ENCODE peak calls at places on chromosomes 12 and 14, in five cellular contexts. O is epithelial cell of proximal tubule, U is BE2C, T is cardiac fibroblast, G is GM23338. I is an unnamed sample.
A peak's percentile ranks its signal among the peaks of the same experiment; 100 is the strongest.

GRCh38 chr14:95265106-95266094 is 54.3 kb downstream of the CLMN start:
- DNase-seq in O (peak; percentile 100), U (peak; percentile 24), T (peak; percentile 99), G (no peak), I (peak; percentile 97)

GRCh38 chr12:49335118-49335954 is 1.7 kb downstream of the C1QL4 start:
- DNase-seq in O (no peak), U (no peak), T (no peak), G (no peak), I (no peak)

GRCh38 chr14:87149583-87150354 is 843.2 kb downstream of the GALC start:
- DNase-seq in O (no peak), U (no peak), T (no peak), G (peak; percentile 97), I (peak; percentile 1)

GRCh38 chr14:56108057-56108456 is 10.2 kb upstream of the PELI2 start:
- DNase-seq in O (no peak), U (no peak), T (no peak), G (no peak), I (no peak)

GRCh38 chr12:95385246-95385645 is 88.7 kb upstream of the METAP2 start:
- DNase-seq in O (no peak), U (no peak), T (peak; percentile 63), G (peak; percentile 12), I (peak; percentile 60)

GRCh38 chr12:12158858-12159257 is 88.1 kb downstream of the BCL2L14 start:
- DNase-seq in O (no peak), U (no peak), T (no peak), G (no peak), I (peak; percentile 61)

GRCh38 chr14:91331761-91332447 is 85.7 kb downstream of the CCDC88C start:
- DNase-seq in O (no peak), U (no peak), T (no peak), G (no peak), I (no peak)

GRCh38 chr14:51912112-51912786 is 51.8 kb downstream of the GNG2 start:
- DNase-seq in O (no peak), U (no peak), T (no peak), G (no peak), I (no peak)

GRCh38 chr12:67630373-67631088 is 18.0 kb upstream of the DYRK2 start:
- DNase-seq in O (no peak), U (no peak), T (no peak), G (peak; percentile 73), I (peak; percentile 17)

GRCh38 chr14:100603341-100604125 is 16.3 kb upstream of the BEGAIN start:
- DNase-seq in O (no peak), U (peak; percentile 4), T (no peak), G (no peak), I (no peak)

GRCh38 chr12:1993341-1993740 is 10.9 kb downstream of the DCP1B start:
- DNase-seq in O (peak; percentile 40), U (no peak), T (peak; percentile 94), G (no peak), I (peak; percentile 89)

GRCh38 chr14:83300454-83301064 is 1766.9 kb upstream of the SEL1L start:
- DNase-seq in O (no peak), U (no peak), T (peak; percentile 47), G (peak; percentile 47), I (peak; percentile 60)

GRCh38 chr14:103871596-103872480 is 24.5 kb upstream of the PPP1R13B start:
- DNase-seq in O (no peak), U (no peak), T (no peak), G (peak; percentile 81), I (no peak)
- H3K4me3 ChIP-seq in O (peak overlapping the region; percentile 40), U (no peak overlapping the region), T (peak overlapping the region; percentile 21), G (peak overlapping the region; percentile 55), I (peak overlapping the region; percentile 33)

GRCh38 chr12:111270773-111271172 is 98.1 kb downstream of the PHETA1 start:
- DNase-seq in O (no peak), U (no peak), T (peak; percentile 21), G (peak; percentile 25), I (peak; percentile 14)

GRCh38 chr12:111269688-111270087 is 99.2 kb downstream of the PHETA1 start:
- DNase-seq in O (no peak), U (no peak), T (no peak), G (no peak), I (no peak)

GRCh38 chr12:111268738-111269572 is 99.9 kb downstream of the PHETA1 start:
- DNase-seq in O (no peak), U (no peak), T (peak; percentile 16), G (peak; percentile 71), I (no peak)

GRCh38 chr12:111270128-111270651 is 98.7 kb downstream of the PHETA1 start:
- DNase-seq in O (no peak), U (no peak), T (no peak), G (no peak), I (no peak)

GRCh38 chr12:111271674-111272418 is 97.0 kb downstream of the PHETA1 start:
- DNase-seq in O (no peak), U (no peak), T (peak; percentile 21), G (peak; percentile 47), I (no peak)
- TF ChIP-seq CTCF in O (peak; percentile 48), U (peak; percentile 66), T (peak; percentile 30), G (peak; percentile 54), I (peak; percentile 32)

GRCh38 chr14:22566845-22567244 is 22.2 kb downstream of the DAD1 start:
- DNase-seq in O (no peak), U (no peak), T (no peak), G (no peak), I (no peak)
- H3K4me3 ChIP-seq in O (no peak overlapping the region), U (no peak overlapping the region), T (no peak overlapping the region), G (no peak overlapping the region), I (no peak overlapping the region)

GRCh38 chr12:103313894-103314293 is 181.9 kb downstream of the C12orf42 start:
- DNase-seq in O (no peak), U (no peak), T (no peak), G (no peak), I (no peak)

GRCh38 chr12:103314786-103315185 is 181.0 kb downstream of the C12orf42 start:
- DNase-seq in O (no peak), U (no peak), T (no peak), G (no peak), I (no peak)

GRCh38 chr12:103312742-103313354 is 182.9 kb downstream of the C12orf42 start:
- DNase-seq in O (no peak), U (no peak), T (no peak), G (no peak), I (no peak)

GRCh38 chr12:103308396-103308795 is 187.4 kb downstream of the C12orf42 start:
- DNase-seq in O (no peak), U (no peak), T (no peak), G (no peak), I (no peak)

GRCh38 chr12:103310871-103311270 is 184.9 kb downstream of the C12orf42 start:
- DNase-seq in O (no peak), U (no peak), T (no peak), G (no peak), I (no peak)
- TF ChIP-seq CTCF in O (no peak), U (no peak), T (no peak), G (no peak), I (no peak)

GRCh38 chr12:116860281-116860680 is 21.0 kb downstream of the HRK start:
- DNase-seq in O (no peak), U (no peak), T (no peak), G (no peak), I (no peak)
- H3K4me3 ChIP-seq in O (peak overlapping the region; percentile 46), U (peak overlapping the region; percentile 48), T (no peak overlapping the region), G (no peak overlapping the region), I (peak overlapping the region; percentile 34)

GRCh38 chr14:102044566-102044965 is 42.3 kb downstream of the HSP90AA1 start:
- DNase-seq in O (no peak), U (no peak), T (no peak), G (no peak), I (no peak)
- TF ChIP-seq CTCF in O (no peak), U (no peak), T (no peak), G (no peak), I (no peak)

GRCh38 chr12:54020587-54020969 is 7.7 kb upstream of the HOXC6 start:
- DNase-seq in O (no peak), U (no peak), T (no peak), G (no peak), I (no peak)
- H3K4me3 ChIP-seq in O (peak overlapping the region; percentile 84), U (peak overlapping the region; percentile 80), T (no peak overlapping the region), G (no peak overlapping the region), I (no peak overlapping the region)

DNA sequence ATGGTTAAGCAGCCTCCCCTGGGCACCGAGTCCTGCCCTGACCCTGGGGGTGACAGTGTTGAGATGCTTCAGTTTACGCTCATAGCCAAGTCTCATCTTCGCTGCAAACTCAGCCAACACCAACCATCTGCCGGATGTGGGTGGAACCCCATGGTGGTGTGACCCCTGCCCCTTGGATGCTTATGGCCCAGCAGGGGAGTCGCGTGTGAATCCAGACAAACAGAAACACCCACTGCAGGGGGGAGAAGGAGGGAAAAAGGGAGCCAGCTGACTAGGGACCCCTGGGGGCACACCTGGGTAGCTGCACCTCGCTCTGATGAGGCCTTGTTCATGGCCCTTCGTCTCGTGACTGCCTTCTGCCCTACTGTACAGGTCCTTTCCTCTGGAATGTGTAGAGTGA is 23.8 kb downstream of the AACS start:
- DNase-seq in O (no peak), U (no peak), T (no peak), G (peak; percentile 35), I (no peak)
- TF ChIP-seq CTCF in O (peak; percentile 5), U (peak; percentile 11), T (no peak), G (peak; percentile 45), I (no peak)